ENCODE peak calls at places on chromosomes 11 and 22, in ten cellular contexts. One of them, this sample, is unnamed.

GRCh38 chr11:73413246-73413645 is 37.0 kb downstream of the RELT start:
- DNase-seq in AG04450: no peak
- DNase-seq in choroid plexus epithelial cell: no peak
- DNase-seq in fibroblast of mammary gland: no peak
- DNase-seq in AG09309: no peak
- DNase-seq in HFF-Myc: no peak
- DNase-seq in epithelial cell of esophagus: no peak
- DNase-seq in psoas muscle: no peak
- DNase-seq in upper lobe of right lung: no peak
- DNase-seq in foreskin fibroblast: no peak
- DNase-seq in this sample: no peak

GRCh38 chr22:29877620-29878019 is 5.4 kb upstream of the MTMR3 start:
- DNase-seq in AG04450: no peak
- DNase-seq in choroid plexus epithelial cell: peak
- DNase-seq in fibroblast of mammary gland: peak
- DNase-seq in AG09309: peak
- DNase-seq in HFF-Myc: no peak
- DNase-seq in epithelial cell of esophagus: peak
- DNase-seq in psoas muscle: no peak
- DNase-seq in upper lobe of right lung: no peak
- DNase-seq in foreskin fibroblast: peak
- DNase-seq in this sample: peak

GRCh38 chr11:12862761-12863469 is 146.2 kb upstream of the RASSF10 start:
- DNase-seq in AG04450: peak
- DNase-seq in choroid plexus epithelial cell: peak
- DNase-seq in fibroblast of mammary gland: peak
- DNase-seq in AG09309: peak
- DNase-seq in HFF-Myc: peak
- DNase-seq in epithelial cell of esophagus: peak
- DNase-seq in psoas muscle: peak
- DNase-seq in upper lobe of right lung: no peak
- DNase-seq in foreskin fibroblast: peak
- DNase-seq in this sample: peak

GRCh38 chr11:112265659-112266409 is 5.2 kb upstream of the PLET1 start:
- DNase-seq in AG04450: no peak
- DNase-seq in choroid plexus epithelial cell: no peak
- DNase-seq in fibroblast of mammary gland: no peak
- DNase-seq in AG09309: no peak
- DNase-seq in HFF-Myc: no peak
- DNase-seq in epithelial cell of esophagus: peak
- DNase-seq in psoas muscle: no peak
- DNase-seq in upper lobe of right lung: no peak
- DNase-seq in foreskin fibroblast: no peak
- DNase-seq in this sample: no peak

GRCh38 chr11:133560467-133560866 is 28.2 kb upstream of the OPCML start:
- DNase-seq in AG04450: no peak
- DNase-seq in choroid plexus epithelial cell: no peak
- DNase-seq in fibroblast of mammary gland: no peak
- DNase-seq in AG09309: no peak
- DNase-seq in HFF-Myc: no peak
- DNase-seq in epithelial cell of esophagus: no peak
- DNase-seq in psoas muscle: no peak
- DNase-seq in upper lobe of right lung: no peak
- DNase-seq in foreskin fibroblast: no peak
- DNase-seq in this sample: no peak

GRCh38 chr11:41522391-41522790 is 62.9 kb upstream of the LRRC4C start:
- DNase-seq in AG04450: no peak
- DNase-seq in choroid plexus epithelial cell: no peak
- DNase-seq in fibroblast of mammary gland: no peak
- DNase-seq in AG09309: no peak
- DNase-seq in HFF-Myc: no peak
- DNase-seq in epithelial cell of esophagus: no peak
- DNase-seq in psoas muscle: no peak
- DNase-seq in upper lobe of right lung: no peak
- DNase-seq in foreskin fibroblast: no peak
- DNase-seq in this sample: peak

GRCh38 chr11:134445601-134446325 is 33.7 kb upstream of the B3GAT1 start:
- DNase-seq in AG04450: no peak
- DNase-seq in choroid plexus epithelial cell: no peak
- DNase-seq in fibroblast of mammary gland: no peak
- DNase-seq in AG09309: no peak
- DNase-seq in HFF-Myc: no peak
- DNase-seq in epithelial cell of esophagus: no peak
- DNase-seq in psoas muscle: no peak
- DNase-seq in upper lobe of right lung: peak
- DNase-seq in foreskin fibroblast: no peak
- DNase-seq in this sample: no peak

GRCh38 chr22:20624161-20624616 is 116.8 kb downstream of the MED15 start:
- DNase-seq in AG04450: no peak
- DNase-seq in choroid plexus epithelial cell: peak
- DNase-seq in fibroblast of mammary gland: peak
- DNase-seq in AG09309: no peak
- DNase-seq in HFF-Myc: no peak
- DNase-seq in epithelial cell of esophagus: peak
- DNase-seq in psoas muscle: no peak
- DNase-seq in upper lobe of right lung: no peak
- DNase-seq in foreskin fibroblast: peak
- DNase-seq in this sample: no peak

GRCh38 chr22:49569286-49570031 is 258.2 kb downstream of the BRD1 start:
- DNase-seq in AG04450: no peak
- DNase-seq in choroid plexus epithelial cell: no peak
- DNase-seq in fibroblast of mammary gland: no peak
- DNase-seq in AG09309: no peak
- DNase-seq in HFF-Myc: no peak
- DNase-seq in epithelial cell of esophagus: no peak
- DNase-seq in psoas muscle: no peak
- DNase-seq in upper lobe of right lung: no peak
- DNase-seq in foreskin fibroblast: no peak
- DNase-seq in this sample: no peak

GRCh38 chr11:2944953-2945756 is 15.9 kb upstream of the PHLDA2 start:
- DNase-seq in AG04450: peak
- DNase-seq in choroid plexus epithelial cell: peak
- DNase-seq in fibroblast of mammary gland: peak
- DNase-seq in AG09309: peak
- DNase-seq in HFF-Myc: no peak
- DNase-seq in epithelial cell of esophagus: peak
- DNase-seq in psoas muscle: peak
- DNase-seq in upper lobe of right lung: peak
- DNase-seq in foreskin fibroblast: peak
- DNase-seq in this sample: peak

GRCh38 chr11:4606231-4607015 is 1.6 kb downstream of the TRIM68 start:
- DNase-seq in AG04450: no peak
- DNase-seq in choroid plexus epithelial cell: peak
- DNase-seq in fibroblast of mammary gland: peak
- DNase-seq in AG09309: peak
- DNase-seq in HFF-Myc: no peak
- DNase-seq in epithelial cell of esophagus: peak
- DNase-seq in psoas muscle: no peak
- DNase-seq in upper lobe of right lung: no peak
- DNase-seq in foreskin fibroblast: peak
- DNase-seq in this sample: peak

GRCh38 chr11:60917267-60917666 is 3.3 kb downstream of the TMEM109 start:
- DNase-seq in AG04450: no peak
- DNase-seq in choroid plexus epithelial cell: no peak
- DNase-seq in fibroblast of mammary gland: no peak
- DNase-seq in AG09309: no peak
- DNase-seq in HFF-Myc: no peak
- DNase-seq in epithelial cell of esophagus: peak
- DNase-seq in psoas muscle: no peak
- DNase-seq in upper lobe of right lung: no peak
- DNase-seq in foreskin fibroblast: no peak
- DNase-seq in this sample: no peak

GRCh38 chr11:133945087-133945974 is 11.4 kb downstream of the IGSF9B start:
- DNase-seq in AG04450: no peak
- DNase-seq in choroid plexus epithelial cell: no peak
- DNase-seq in fibroblast of mammary gland: peak
- DNase-seq in AG09309: no peak
- DNase-seq in HFF-Myc: no peak
- DNase-seq in epithelial cell of esophagus: no peak
- DNase-seq in psoas muscle: peak
- DNase-seq in upper lobe of right lung: no peak
- DNase-seq in foreskin fibroblast: peak
- DNase-seq in this sample: no peak

GRCh38 chr11:16982809-16983208 is 31.4 kb downstream of the PLEKHA7 start:
- DNase-seq in AG04450: no peak
- DNase-seq in choroid plexus epithelial cell: no peak
- DNase-seq in fibroblast of mammary gland: peak
- DNase-seq in AG09309: no peak
- DNase-seq in HFF-Myc: no peak
- DNase-seq in epithelial cell of esophagus: no peak
- DNase-seq in psoas muscle: no peak
- DNase-seq in upper lobe of right lung: no peak
- DNase-seq in foreskin fibroblast: peak
- DNase-seq in this sample: peak

GRCh38 chr22:25086902-25087282 is 112.8 kb upstream of the CRYBB3 start:
- DNase-seq in AG04450: no peak
- DNase-seq in choroid plexus epithelial cell: no peak
- DNase-seq in fibroblast of mammary gland: no peak
- DNase-seq in AG09309: no peak
- DNase-seq in HFF-Myc: no peak
- DNase-seq in epithelial cell of esophagus: no peak
- DNase-seq in psoas muscle: no peak
- DNase-seq in upper lobe of right lung: no peak
- DNase-seq in foreskin fibroblast: no peak
- DNase-seq in this sample: no peak

GRCh38 chr11:35541621-35542375 is 16.4 kb upstream of the PAMR1 start:
- DNase-seq in AG04450: no peak
- DNase-seq in choroid plexus epithelial cell: peak
- DNase-seq in fibroblast of mammary gland: peak
- DNase-seq in AG09309: no peak
- DNase-seq in HFF-Myc: no peak
- DNase-seq in epithelial cell of esophagus: peak
- DNase-seq in psoas muscle: peak
- DNase-seq in upper lobe of right lung: no peak
- DNase-seq in foreskin fibroblast: peak
- DNase-seq in this sample: peak

GRCh38 chr11:97683733-97684132 is 1293.9 kb downstream of the JRKL start:
- DNase-seq in AG04450: no peak
- DNase-seq in choroid plexus epithelial cell: peak
- DNase-seq in fibroblast of mammary gland: no peak
- DNase-seq in AG09309: no peak
- DNase-seq in HFF-Myc: no peak
- DNase-seq in epithelial cell of esophagus: peak
- DNase-seq in psoas muscle: no peak
- DNase-seq in upper lobe of right lung: no peak
- DNase-seq in foreskin fibroblast: no peak
- DNase-seq in this sample: no peak
- TF ChIP-seq CTCF in AG04450: no peak
- TF ChIP-seq CTCF in choroid plexus epithelial cell: peak
- TF ChIP-seq CTCF in fibroblast of mammary gland: no peak
- TF ChIP-seq CTCF in AG09309: no peak
- TF ChIP-seq CTCF in HFF-Myc: no peak
- TF ChIP-seq CTCF in epithelial cell of esophagus: peak
- TF ChIP-seq CTCF in psoas muscle: no peak
- TF ChIP-seq CTCF in upper lobe of right lung: no peak
- TF ChIP-seq CTCF in foreskin fibroblast: no peak
- TF ChIP-seq CTCF in this sample: no peak

GRCh38 chr11:64745219-64745522 is 1.2 kb upstream of the RASGRP2 start:
- DNase-seq in AG04450: no peak
- DNase-seq in choroid plexus epithelial cell: no peak
- DNase-seq in fibroblast of mammary gland: no peak
- DNase-seq in AG09309: no peak
- DNase-seq in HFF-Myc: no peak
- DNase-seq in epithelial cell of esophagus: no peak
- DNase-seq in psoas muscle: peak
- DNase-seq in upper lobe of right lung: peak
- DNase-seq in foreskin fibroblast: no peak
- DNase-seq in this sample: no peak
- H3K4me3 ChIP-seq in AG04450: peak
- H3K4me3 ChIP-seq in choroid plexus epithelial cell: peak
- H3K4me3 ChIP-seq in fibroblast of mammary gland: peak
- H3K4me3 ChIP-seq in AG09309: no peak
- H3K4me3 ChIP-seq in HFF-Myc: peak
- H3K4me3 ChIP-seq in epithelial cell of esophagus: no peak
- H3K4me3 ChIP-seq in psoas muscle: peak
- H3K4me3 ChIP-seq in upper lobe of right lung: peak
- H3K4me3 ChIP-seq in foreskin fibroblast: peak
- H3K4me3 ChIP-seq in this sample: peak

GRCh38 chr22:22802346-22802970 is 85.2 kb upstream of the IGLL5 start:
- DNase-seq in AG04450: no peak
- DNase-seq in choroid plexus epithelial cell: peak
- DNase-seq in fibroblast of mammary gland: peak
- DNase-seq in AG09309: no peak
- DNase-seq in HFF-Myc: no peak
- DNase-seq in epithelial cell of esophagus: no peak
- DNase-seq in psoas muscle: no peak
- DNase-seq in upper lobe of right lung: no peak
- DNase-seq in foreskin fibroblast: no peak
- DNase-seq in this sample: no peak
- TF ChIP-seq CTCF in AG04450: peak
- TF ChIP-seq CTCF in choroid plexus epithelial cell: peak
- TF ChIP-seq CTCF in fibroblast of mammary gland: peak
- TF ChIP-seq CTCF in AG09309: peak
- TF ChIP-seq CTCF in HFF-Myc: peak
- TF ChIP-seq CTCF in epithelial cell of esophagus: no peak
- TF ChIP-seq CTCF in psoas muscle: no peak
- TF ChIP-seq CTCF in upper lobe of right lung: peak
- TF ChIP-seq CTCF in foreskin fibroblast: no peak
- TF ChIP-seq CTCF in this sample: peak

DNA sequence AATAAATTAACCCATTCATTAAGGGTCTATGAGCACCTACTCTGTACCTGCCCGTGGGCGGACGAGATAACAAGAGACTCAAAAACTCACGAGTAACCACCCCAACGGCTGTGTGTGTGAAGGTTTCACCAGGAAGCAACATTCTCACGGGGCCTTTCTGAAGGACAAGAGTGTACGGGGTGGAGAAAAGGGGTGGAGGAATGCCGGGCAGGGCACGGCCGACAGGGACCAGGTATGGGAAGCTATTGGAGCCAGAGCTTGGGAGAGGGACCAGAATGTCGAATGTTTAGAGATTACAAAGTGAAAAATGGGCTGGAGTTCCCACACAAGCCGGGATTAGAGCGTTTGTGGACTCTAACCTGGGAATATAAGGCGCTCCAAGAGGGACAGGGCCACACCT is 1.6 kb downstream of the KMT5B start:
- DNase-seq in AG04450: no peak
- DNase-seq in choroid plexus epithelial cell: no peak
- DNase-seq in fibroblast of mammary gland: no peak
- DNase-seq in AG09309: no peak
- DNase-seq in HFF-Myc: no peak
- DNase-seq in epithelial cell of esophagus: peak
- DNase-seq in psoas muscle: no peak
- DNase-seq in upper lobe of right lung: no peak
- DNase-seq in foreskin fibroblast: no peak
- DNase-seq in this sample: no peak
- H3K4me3 ChIP-seq in AG04450: peak
- H3K4me3 ChIP-seq in choroid plexus epithelial cell: peak
- H3K4me3 ChIP-seq in fibroblast of mammary gland: peak
- H3K4me3 ChIP-seq in AG09309: peak
- H3K4me3 ChIP-seq in HFF-Myc: peak
- H3K4me3 ChIP-seq in epithelial cell of esophagus: peak
- H3K4me3 ChIP-seq in psoas muscle: peak
- H3K4me3 ChIP-seq in upper lobe of right lung: peak
- H3K4me3 ChIP-seq in foreskin fibroblast: peak
- H3K4me3 ChIP-seq in this sample: peak

GRCh38 chr11:76686261-76687079 is 15.9 kb upstream of the LRRC32 start:
- DNase-seq in AG04450: no peak
- DNase-seq in choroid plexus epithelial cell: no peak
- DNase-seq in fibroblast of mammary gland: no peak
- DNase-seq in AG09309: no peak
- DNase-seq in HFF-Myc: no peak
- DNase-seq in epithelial cell of esophagus: no peak
- DNase-seq in psoas muscle: no peak
- DNase-seq in upper lobe of right lung: no peak
- DNase-seq in foreskin fibroblast: no peak
- DNase-seq in this sample: no peak
- TF ChIP-seq CTCF in AG04450: no peak
- TF ChIP-seq CTCF in choroid plexus epithelial cell: no peak
- TF ChIP-seq CTCF in fibroblast of mammary gland: no peak
- TF ChIP-seq CTCF in AG09309: no peak
- TF ChIP-seq CTCF in HFF-Myc: no peak
- TF ChIP-seq CTCF in epithelial cell of esophagus: no peak
- TF ChIP-seq CTCF in psoas muscle: no peak
- TF ChIP-seq CTCF in upper lobe of right lung: no peak
- TF ChIP-seq CTCF in foreskin fibroblast: no peak
- TF ChIP-seq CTCF in this sample: no peak